ENCODE peak calls at places on chromosome 16, in seven cellular contexts. One of them, this sample, is unnamed.

GRCh38 chr16:31201511-31202401 is 804 bp downstream of the PYCARD start:
- DNase-seq in mesendoderm: peak; percentile 88
- DNase-seq in IMR-90: no peak
- DNase-seq in mesenchymal stem cell: peak; percentile 45
- DNase-seq in H9: peak; percentile 82
- DNase-seq in H1: no peak
- DNase-seq in neuronal stem cell: no peak
- DNase-seq in this sample: peak; percentile 58

GRCh38 chr16:75305364-75306101 is 54.1 kb upstream of the BCAR1 start:
- DNase-seq in mesenchymal stem cell: peak; percentile 100
- DNase-seq in mesendoderm: peak; percentile 73
- DNase-seq in H1: no peak
- DNase-seq in H9: no peak
- DNase-seq in IMR-90: peak; percentile 100
- DNase-seq in neuronal stem cell: no peak
- DNase-seq in this sample: peak; percentile 96

GRCh38 chr16:3468501-3468900 is 25.0 kb downstream of the NAA60 start:
- DNase-seq in neuronal stem cell: no peak
- DNase-seq in mesenchymal stem cell: no peak
- DNase-seq in H9: peak; percentile 64
- DNase-seq in IMR-90: no peak
- DNase-seq in H1: no peak
- DNase-seq in mesendoderm: peak; percentile 53
- DNase-seq in this sample: no peak

GRCh38 chr16:89359296-89360147 is 130.8 kb downstream of the ANKRD11 start:
- DNase-seq in mesenchymal stem cell: no peak
- DNase-seq in IMR-90: no peak
- DNase-seq in mesendoderm: no peak
- DNase-seq in neuronal stem cell: no peak
- DNase-seq in H9: no peak
- DNase-seq in H1: no peak
- DNase-seq in this sample: no peak

GRCh38 chr16:86508947-86509758 is 1.2 kb upstream of the FOXF1 start:
- DNase-seq in neuronal stem cell: peak; percentile 48
- DNase-seq in mesenchymal stem cell: peak; percentile 94
- DNase-seq in IMR-90: peak; percentile 89
- DNase-seq in H9: peak; percentile 50
- DNase-seq in H1: no peak
- DNase-seq in mesendoderm: peak; percentile 59
- DNase-seq in this sample: peak; percentile 36

GRCh38 chr16:86355538-86355937 is 154.8 kb upstream of the FOXF1 start:
- DNase-seq in mesenchymal stem cell: peak; percentile 82
- DNase-seq in H9: no peak
- DNase-seq in mesendoderm: no peak
- DNase-seq in neuronal stem cell: no peak
- DNase-seq in H1: no peak
- DNase-seq in IMR-90: peak; percentile 93
- DNase-seq in this sample: no peak

GRCh38 chr16:65068151-65068740 is 53.6 kb downstream of the CDH11 start:
- DNase-seq in H9: no peak
- DNase-seq in mesenchymal stem cell: peak; percentile 83
- DNase-seq in IMR-90: peak; percentile 78
- DNase-seq in mesendoderm: peak; percentile 41
- DNase-seq in H1: no peak
- DNase-seq in neuronal stem cell: no peak
- DNase-seq in this sample: no peak

GRCh38 chr16:15477802-15478201 is 43.4 kb downstream of the BMERB1 start:
- DNase-seq in neuronal stem cell: no peak
- DNase-seq in H1: no peak
- DNase-seq in mesenchymal stem cell: peak; percentile 42
- DNase-seq in IMR-90: peak; percentile 36
- DNase-seq in H9: no peak
- DNase-seq in mesendoderm: no peak
- DNase-seq in this sample: no peak

GRCh38 chr16:1364510-1364909 is 12.8 kb downstream of the GNPTG start:
- DNase-seq in neuronal stem cell: no peak
- DNase-seq in H9: no peak
- DNase-seq in mesendoderm: no peak
- DNase-seq in H1: no peak
- DNase-seq in mesenchymal stem cell: no peak
- DNase-seq in IMR-90: no peak
- DNase-seq in this sample: no peak

GRCh38 chr16:78184554-78185183 is 85.2 kb downstream of the WWOX start:
- DNase-seq in H1: no peak
- DNase-seq in mesendoderm: no peak
- DNase-seq in H9: no peak
- DNase-seq in mesenchymal stem cell: peak; percentile 88
- DNase-seq in IMR-90: peak; percentile 82
- DNase-seq in neuronal stem cell: no peak
- DNase-seq in this sample: no peak

GRCh38 chr16:23676924-23677480 is 1.7 kb upstream of the PLK1 start:
- DNase-seq in mesendoderm: no peak
- DNase-seq in H9: no peak
- DNase-seq in H1: no peak
- DNase-seq in mesenchymal stem cell: no peak
- DNase-seq in IMR-90: no peak
- DNase-seq in neuronal stem cell: no peak
- DNase-seq in this sample: no peak

GRCh38 chr16:4266372-4266771 is 6.5 kb downstream of the TFAP4 start:
- DNase-seq in IMR-90: no peak
- DNase-seq in mesenchymal stem cell: no peak
- DNase-seq in H9: peak; percentile 58
- DNase-seq in neuronal stem cell: no peak
- DNase-seq in mesendoderm: peak; percentile 74
- DNase-seq in H1: no peak
- DNase-seq in this sample: no peak

GRCh38 chr16:23424292-23424958 is 28.6 kb downstream of the COG7 start:
- DNase-seq in IMR-90: peak; percentile 33
- DNase-seq in mesendoderm: no peak
- DNase-seq in neuronal stem cell: no peak
- DNase-seq in H1: no peak
- DNase-seq in H9: no peak
- DNase-seq in mesenchymal stem cell: peak; percentile 15
- DNase-seq in this sample: no peak

GRCh38 chr16:69501956-69502457 is 63.8 kb upstream of the NFAT5 start:
- DNase-seq in mesendoderm: no peak
- DNase-seq in mesenchymal stem cell: peak; percentile 17
- DNase-seq in H9: no peak
- DNase-seq in H1: no peak
- DNase-seq in neuronal stem cell: no peak
- DNase-seq in IMR-90: no peak
- DNase-seq in this sample: peak; percentile 26

GRCh38 chr16:15547768-15548096 is 95.2 kb downstream of the MARF1 start:
- DNase-seq in IMR-90: no peak
- DNase-seq in H1: no peak
- DNase-seq in mesenchymal stem cell: no peak
- DNase-seq in H9: no peak
- DNase-seq in neuronal stem cell: no peak
- DNase-seq in mesendoderm: no peak
- DNase-seq in this sample: no peak

GRCh38 chr16:79008036-79008868 is 592.3 kb downstream of the MAF start:
- DNase-seq in IMR-90: no peak
- DNase-seq in H9: no peak
- DNase-seq in mesendoderm: peak; percentile 78
- DNase-seq in neuronal stem cell: no peak
- DNase-seq in H1: no peak
- DNase-seq in mesenchymal stem cell: peak; percentile 46
- DNase-seq in this sample: no peak

GRCh38 chr16:15857779-15858560 is 1.1 kb upstream of the MYH11 start:
- DNase-seq in H1: no peak
- DNase-seq in mesendoderm: peak; percentile 70
- DNase-seq in mesenchymal stem cell: peak; percentile 69
- DNase-seq in neuronal stem cell: peak; percentile 9
- DNase-seq in H9: peak; percentile 54
- DNase-seq in IMR-90: peak; percentile 50
- DNase-seq in this sample: no peak

GRCh38 chr16:56960681-56961281 is 969 bp upstream of the CETP start:
- DNase-seq in H1: no peak
- DNase-seq in mesenchymal stem cell: no peak
- DNase-seq in IMR-90: peak; percentile 51
- DNase-seq in H9: no peak
- DNase-seq in neuronal stem cell: no peak
- DNase-seq in mesendoderm: no peak
- DNase-seq in this sample: peak; percentile 77

GRCh38 chr16:3577302-3577752 is at the start of gene NLRC3:
- DNase-seq in H9: no peak
- DNase-seq in H1: no peak
- DNase-seq in mesendoderm: no peak
- DNase-seq in mesenchymal stem cell: no peak
- DNase-seq in neuronal stem cell: no peak
- DNase-seq in IMR-90: no peak
- DNase-seq in this sample: no peak

GRCh38 chr16:72355561-72355960 is 183.6 kb upstream of the PMFBP1 start:
- DNase-seq in IMR-90: peak; percentile 51
- DNase-seq in neuronal stem cell: no peak
- DNase-seq in H9: no peak
- DNase-seq in mesenchymal stem cell: no peak
- DNase-seq in H1: no peak
- DNase-seq in mesendoderm: no peak
- DNase-seq in this sample: no peak

GRCh38 chr16:3465301-3465700 is 21.8 kb downstream of the NAA60 start:
- DNase-seq in IMR-90: no peak
- DNase-seq in neuronal stem cell: no peak
- DNase-seq in H9: no peak
- DNase-seq in mesendoderm: no peak
- DNase-seq in H1: no peak
- DNase-seq in mesenchymal stem cell: no peak
- DNase-seq in this sample: no peak

GRCh38 chr16:67268136-67268579 is 11.2 kb upstream of the PLEKHG4 start:
- DNase-seq in mesendoderm: peak; percentile 94
- DNase-seq in neuronal stem cell: no peak
- DNase-seq in IMR-90: peak; percentile 93
- DNase-seq in H1: no peak
- DNase-seq in H9: peak; percentile 24
- DNase-seq in mesenchymal stem cell: peak; percentile 95
- DNase-seq in this sample: peak; percentile 73

DNA sequence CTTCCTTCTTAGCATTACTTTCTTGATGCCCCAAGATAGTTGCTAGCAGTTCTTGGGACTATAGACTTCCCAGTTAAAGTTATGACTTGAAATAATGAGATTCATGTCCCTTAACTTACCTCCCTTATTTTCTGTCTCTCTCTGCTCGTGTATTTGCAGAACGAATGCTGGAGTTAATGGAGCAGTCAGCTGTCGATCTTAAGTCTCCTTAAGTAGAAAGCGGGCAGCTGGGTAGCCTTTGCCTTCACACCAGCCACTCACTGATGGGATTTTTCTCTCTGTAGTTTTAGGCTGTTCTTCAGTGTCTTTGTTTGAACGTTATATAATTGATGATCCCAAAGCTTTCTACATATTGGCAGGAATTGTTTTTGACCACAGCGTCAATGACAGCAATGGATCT is 24.9 kb upstream of the ABCA3 start:
- DNase-seq in mesendoderm: no peak
- DNase-seq in IMR-90: no peak
- DNase-seq in neuronal stem cell: no peak
- DNase-seq in H1: no peak
- DNase-seq in H9: no peak
- DNase-seq in mesenchymal stem cell: no peak
- DNase-seq in this sample: no peak
- H3K4me2 ChIP-seq in mesendoderm: no peak overlapping the region
- H3K4me2 ChIP-seq in IMR-90: no peak overlapping the region
- H3K4me2 ChIP-seq in neuronal stem cell: no peak overlapping the region
- H3K4me2 ChIP-seq in H1: no peak overlapping the region
- H3K4me2 ChIP-seq in H9: no peak overlapping the region
- H3K4me2 ChIP-seq in mesenchymal stem cell: no peak overlapping the region
- H3K4me2 ChIP-seq in this sample: no peak overlapping the region

DNA sequence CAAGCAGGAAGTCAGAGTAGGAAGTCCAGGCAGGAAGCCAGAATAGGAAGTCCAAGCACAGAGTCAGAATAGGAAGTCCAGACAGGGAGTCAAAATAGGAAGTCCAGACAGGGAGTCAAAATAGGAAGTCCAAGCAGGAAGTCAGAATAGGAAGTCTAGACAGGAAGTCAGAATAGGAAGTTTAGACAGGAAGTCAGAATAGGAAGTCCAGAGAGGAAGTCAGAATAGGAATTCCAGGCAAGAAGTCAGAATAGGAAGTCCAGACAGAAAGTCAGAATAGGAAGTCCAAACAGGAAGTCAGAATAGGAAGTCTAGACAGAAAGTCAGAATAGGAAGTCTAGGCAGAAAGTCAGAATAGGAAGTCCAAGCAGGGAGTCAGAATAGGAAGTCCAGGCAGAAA is 105.3 kb upstream of the C16orf82 start:
- DNase-seq in neuronal stem cell: no peak
- DNase-seq in H9: no peak
- DNase-seq in mesenchymal stem cell: no peak
- DNase-seq in H1: no peak
- DNase-seq in mesendoderm: no peak
- DNase-seq in IMR-90: no peak
- DNase-seq in this sample: no peak
- H3K27ac ChIP-seq in neuronal stem cell: no peak overlapping the region
- H3K27ac ChIP-seq in H9: no peak overlapping the region
- H3K27ac ChIP-seq in mesenchymal stem cell: no peak overlapping the region
- H3K27ac ChIP-seq in H1: no peak overlapping the region
- H3K27ac ChIP-seq in mesendoderm: no peak overlapping the region
- H3K27ac ChIP-seq in IMR-90: no peak overlapping the region
- H3K27ac ChIP-seq in this sample: no peak overlapping the region

GRCh38 chr16:68372806-68373205 is 62.0 kb downstream of the PRMT7 start:
- DNase-seq in H9: no peak
- DNase-seq in IMR-90: no peak
- DNase-seq in mesenchymal stem cell: no peak
- DNase-seq in H1: no peak
- DNase-seq in mesendoderm: no peak
- DNase-seq in neuronal stem cell: no peak
- DNase-seq in this sample: no peak
- H2BK120ac ChIP-seq in H9: no peak overlapping the region
- H2BK120ac ChIP-seq in IMR-90: no peak overlapping the region
- H2BK120ac ChIP-seq in mesenchymal stem cell: no peak overlapping the region
- H2BK120ac ChIP-seq in H1: no peak overlapping the region
- H2BK120ac ChIP-seq in mesendoderm: no peak overlapping the region
- H2BK120ac ChIP-seq in neuronal stem cell: no peak overlapping the region
- H2BK120ac ChIP-seq in this sample: no peak overlapping the region

DNA sequence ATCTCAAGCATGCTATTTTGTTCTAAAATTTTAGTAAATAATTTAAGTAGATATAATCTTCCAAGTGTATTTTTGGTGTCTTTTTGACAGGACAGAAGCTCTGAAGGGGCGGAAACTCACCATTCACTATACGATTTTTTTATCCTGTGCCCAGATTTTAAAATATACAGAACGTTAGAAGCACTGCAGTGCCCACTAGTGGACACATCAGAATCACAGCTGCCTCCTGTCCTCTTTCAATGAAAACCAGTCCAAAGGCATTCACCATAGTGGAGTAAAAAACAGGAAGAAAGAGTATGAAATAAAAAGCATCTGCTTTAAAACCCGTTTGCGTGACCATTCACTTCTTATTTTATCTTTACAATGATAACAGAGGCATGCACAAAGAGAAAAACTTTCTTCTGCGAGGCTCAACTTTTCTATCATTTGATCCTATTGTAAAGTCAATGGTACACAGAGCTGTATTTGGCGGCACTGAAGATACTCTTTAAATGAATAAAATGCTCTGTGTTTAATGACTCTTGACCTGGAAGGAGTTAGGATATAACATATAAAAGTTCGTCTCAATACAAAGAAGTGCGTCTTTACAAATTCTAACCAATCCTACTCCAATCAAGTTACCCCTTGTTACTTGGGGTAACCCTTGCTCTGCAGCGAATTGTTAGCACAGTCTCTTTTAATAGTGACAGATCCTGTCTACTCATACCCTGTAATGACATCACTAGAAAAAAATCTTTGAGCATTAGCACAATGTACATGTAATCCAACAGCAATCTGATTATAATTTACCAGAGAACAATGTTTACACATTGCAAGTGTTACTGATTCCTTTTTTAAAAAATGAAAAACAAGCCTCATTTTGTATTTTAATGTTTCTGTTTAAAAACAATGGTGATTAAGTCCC is 339.8 kb upstream of the PSMD7 start:
- DNase-seq in H1: no peak
- DNase-seq in mesendoderm: peak; percentile 65
- DNase-seq in neuronal stem cell: peak; percentile 55
- DNase-seq in IMR-90: peak; percentile 64
- DNase-seq in mesenchymal stem cell: peak; percentile 37
- DNase-seq in H9: peak; percentile 52
- DNase-seq in this sample: peak; percentile 82
- H3K4me2 ChIP-seq in H1: no peak overlapping the region
- H3K4me2 ChIP-seq in mesendoderm: no peak overlapping the region
- H3K4me2 ChIP-seq in neuronal stem cell: no peak overlapping the region
- H3K4me2 ChIP-seq in IMR-90: no peak overlapping the region
- H3K4me2 ChIP-seq in mesenchymal stem cell: no peak overlapping the region
- H3K4me2 ChIP-seq in H9: no peak overlapping the region
- H3K4me2 ChIP-seq in this sample: no peak overlapping the region

This sample was measured in trophoblast cell.